ENCODE peak calls at places on chromosomes 7 and 10, in eight cellular contexts. I is body of pancreas, V is right lobe of liver, Q is stomach, S is heart left ventricle, G is uterus, E is HCT116, D is spleen. P is an unnamed sample. For H3K4me1, the result is how much of the 10 kb centered on the place peaks cover.

GRCh38 chr7:121000091-121000983 is 11.8 kb downstream of the CPED1 start:
- DNase-seq in D (no peak), G (no peak), Q (no peak), V (no peak), I (no peak), E (no peak), S (no peak), P (no peak)

GRCh38 chr10:79106651-79107050 is 37.9 kb downstream of the ZMIZ1 start:
- DNase-seq in I (no peak), D (no peak), Q (no peak), V (no peak), S (no peak), E (no peak), G (no peak), P (no peak)

GRCh38 chr10:92697663-92698511 is 8.1 kb downstream of the HHEX start:
- DNase-seq in I (no peak), E (no peak), V (no peak), S (no peak), Q (no peak), D (no peak), G (no peak), P (no peak)

GRCh38 chr7:67137464-67137863 is 140.8 kb downstream of the TYW1 start:
- DNase-seq in V (no peak), Q (no peak), I (no peak), S (no peak), D (no peak), E (no peak), G (no peak), P (no peak)

GRCh38 chr7:101172854-101173751 is 7.0 kb downstream of the NAT16 start:
- DNase-seq in E (no peak), D (no peak), G (peak), S (peak), Q (peak), V (peak), I (peak), P (no peak)

GRCh38 chr7:95246935-95247370 is 77.4 kb downstream of the PON1 start:
- DNase-seq in Q (peak), E (peak), S (peak), V (no peak), I (peak), G (peak), D (no peak), P (peak)

GRCh38 chr7:33831389-33832118 is 73.8 kb upstream of the BMPER start:
- DNase-seq in V (no peak), E (no peak), Q (no peak), I (no peak), D (no peak), G (peak), S (peak), P (no peak)

GRCh38 chr7:138603549-138604324 is 97.4 kb downstream of the SVOPL start:
- DNase-seq in D (no peak), E (no peak), Q (no peak), I (no peak), V (no peak), S (no peak), G (no peak), P (no peak)

GRCh38 chr7:12174931-12175330 is 36.2 kb upstream of the TMEM106B start:
- DNase-seq in Q (no peak), D (no peak), G (no peak), E (no peak), S (no peak), I (no peak), V (no peak), P (no peak)

GRCh38 chr10:63671317-63671937 is 150.2 kb downstream of the REEP3 start:
- DNase-seq in G (no peak), S (no peak), V (no peak), Q (no peak), E (no peak), I (no peak), D (no peak), P (no peak)

GRCh38 chr7:41685684-41686083 is 17.2 kb downstream of the INHBA start:
- DNase-seq in V (no peak), G (no peak), S (no peak), E (no peak), I (no peak), D (no peak), Q (no peak), P (no peak)

GRCh38 chr10:128274938-128275337 is 148.7 kb upstream of the MKI67 start:
- DNase-seq in S (peak), D (no peak), G (no peak), V (no peak), I (no peak), Q (no peak), E (no peak), P (peak)

GRCh38 chr7:2521952-2522591 is 2.5 kb downstream of the LFNG start:
- DNase-seq in S (peak), V (peak), E (no peak), G (no peak), Q (no peak), I (peak), D (peak), P (no peak)

GRCh38 chr7:85094046-85094720 is 92.7 kb downstream of the SEMA3D start:
- DNase-seq in G (no peak), I (no peak), Q (no peak), E (no peak), S (peak), V (no peak), D (no peak), P (no peak)

GRCh38 chr7:22633286-22633953 is 93.6 kb upstream of the IL6 start:
- DNase-seq in E (no peak), I (no peak), D (no peak), Q (no peak), S (no peak), V (no peak), G (no peak), P (no peak)

GRCh38 chr7:43220250-43220649 is 107.8 kb downstream of the HECW1 start:
- DNase-seq in I (no peak), S (no peak), D (no peak), G (no peak), E (no peak), Q (no peak), V (no peak), P (no peak)

GRCh38 chr10:132448248-132448731 is 51.3 kb downstream of the PWWP2B start:
- DNase-seq in S (peak), E (peak), G (peak), D (peak), V (peak), I (peak), Q (peak), P (peak)

GRCh38 chr10:132449051-132449825 is 52.2 kb downstream of the PWWP2B start:
- DNase-seq in E (no peak), G (peak), Q (peak), D (peak), I (peak), S (peak), V (peak), P (no peak)

GRCh38 chr10:132446195-132446581 is 49.2 kb downstream of the PWWP2B start:
- DNase-seq in G (no peak), V (peak), E (no peak), Q (no peak), D (peak), S (no peak), I (no peak), P (no peak)

GRCh38 chr10:132446661-132447445 is 49.9 kb downstream of the PWWP2B start:
- DNase-seq in S (peak), I (peak), E (peak), Q (peak), V (peak), G (peak), D (peak), P (no peak)

GRCh38 chr10:132447446-132448247 is 50.6 kb downstream of the PWWP2B start:
- DNase-seq in I (peak), E (no peak), S (no peak), Q (peak), V (peak), G (peak), D (peak), P (no peak)
- TF ChIP-seq POLR2A in I (no peak), E (no peak), S (no peak), Q (no peak), V (no peak), G (no peak), D (no peak), P (no peak)

GRCh38 chr10:73999703-74000102 is 1.8 kb downstream of the VCL start:
- DNase-seq in V (no peak), G (no peak), E (no peak), D (no peak), Q (no peak), S (no peak), I (no peak), P (no peak)
- H3K4me1 ChIP-seq in V (under half), G (under half), E (under half), D (half or more), Q (under half), S (under half), I (under half), P (under half)

GRCh38 chr7:17230099-17230807 is 68.2 kb upstream of the AHR start:
- DNase-seq in Q (no peak), E (no peak), S (no peak), I (no peak), V (no peak), D (no peak), G (no peak), P (no peak)

GRCh38 chr7:17236161-17236560 is 62.3 kb upstream of the AHR start:
- DNase-seq in E (no peak), V (no peak), G (no peak), D (no peak), S (no peak), Q (no peak), I (no peak), P (no peak)

GRCh38 chr7:17233643-17234397 is 64.6 kb upstream of the AHR start:
- DNase-seq in I (no peak), V (no peak), E (no peak), G (no peak), D (no peak), S (no peak), Q (no peak), P (no peak)

GRCh38 chr7:17236603-17237002 is 61.8 kb upstream of the AHR start:
- DNase-seq in S (no peak), Q (no peak), E (no peak), G (no peak), I (no peak), V (no peak), D (no peak), P (no peak)

DNA sequence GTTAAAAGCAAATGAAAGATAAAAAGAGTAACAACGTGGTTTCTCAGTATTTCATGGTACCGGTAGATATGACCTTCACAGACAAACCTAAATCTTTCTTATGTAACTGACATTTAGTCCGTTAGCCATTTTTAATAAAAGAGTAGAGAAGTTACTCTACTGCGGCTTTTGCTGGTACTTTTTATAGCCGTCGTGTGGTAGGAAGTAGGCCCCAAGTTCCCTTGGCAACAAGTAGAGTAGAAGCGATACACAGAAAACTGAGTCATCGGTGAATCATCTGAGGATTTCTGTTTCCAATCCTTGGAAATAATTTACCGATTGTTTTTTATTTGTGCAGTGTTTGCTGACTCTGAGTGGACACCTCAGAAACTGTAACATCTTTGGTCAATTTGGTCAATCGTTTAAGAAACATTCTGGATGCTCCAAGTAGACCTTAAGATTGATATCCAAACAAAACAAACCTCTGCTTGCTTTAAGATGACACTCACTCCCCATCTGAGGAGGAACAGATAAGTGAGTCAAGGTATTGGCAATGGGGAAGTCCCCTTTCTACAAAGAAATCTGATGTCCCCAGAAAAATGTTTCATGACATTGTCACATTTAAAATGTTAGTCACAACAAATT is 63.9 kb upstream of the AHR start:
- DNase-seq in G (no peak), S (no peak), V (no peak), D (no peak), I (peak), Q (no peak), E (peak), P (peak)
- TF ChIP-seq POLR2A in G (no peak), S (no peak), V (no peak), D (no peak), I (no peak), Q (no peak), E (no peak), P (no peak)

GRCh38 chr10:62029401-62029800 is 127.9 kb downstream of the ARID5B start:
- DNase-seq in Q (no peak), I (no peak), E (no peak), D (no peak), V (no peak), S (no peak), G (no peak), P (no peak)
- H3K4me1 ChIP-seq in Q (under half), I (under half), E (under half), D (under half), V (under half), S (under half), G (under half), P (under half)

DNA sequence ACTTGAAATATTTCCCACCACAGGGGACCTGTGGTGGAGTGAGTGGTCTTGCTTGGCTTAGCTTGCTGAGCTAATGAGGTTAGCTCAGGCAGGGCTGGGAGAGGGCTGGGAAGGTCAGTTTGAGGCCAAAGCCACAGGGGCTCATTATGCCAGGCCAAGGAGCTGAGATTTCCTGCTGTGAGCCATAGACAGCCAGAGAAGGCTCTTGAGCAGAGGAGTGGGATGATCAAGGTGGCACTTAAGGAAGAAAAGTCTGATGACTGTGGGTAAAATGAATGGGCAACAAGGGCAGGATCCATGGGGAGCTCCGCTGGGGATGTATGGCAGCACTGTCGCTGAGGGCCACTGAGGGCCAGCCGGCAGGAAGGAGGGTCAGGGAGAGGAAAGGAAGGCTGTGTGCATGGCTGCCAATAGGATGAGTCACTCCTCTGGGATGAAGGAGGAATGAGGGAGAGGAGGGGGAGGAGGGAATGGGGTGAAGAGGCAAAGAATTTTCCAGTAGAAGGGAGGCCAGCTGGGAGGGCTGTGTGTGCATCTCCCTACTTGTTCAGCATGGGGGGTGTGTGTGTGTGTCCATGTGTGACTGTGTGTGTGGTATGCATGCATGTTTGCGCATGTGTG is 18.7 kb upstream of the ZNF488 start:
- DNase-seq in D (peak), E (peak), S (peak), Q (no peak), G (peak), V (no peak), I (no peak), P (peak)
- TF ChIP-seq POLR2A in D (no peak), E (no peak), S (no peak), Q (no peak), G (no peak), V (no peak), I (no peak), P (no peak)